ENCODE peak calls at places on chromosome 7, in six cellular contexts. One of them, this sample, is unnamed.

GRCh38 chr7:75884401-75884800 is 5.6 kb downstream of the RHBDD2 start:
- DNase-seq in CD4-positive, alpha-beta T cell: no peak
- DNase-seq in cardiac muscle cell: no peak
- DNase-seq in adrenal gland: no peak
- DNase-seq in heart left ventricle: no peak
- DNase-seq in stomach: no peak
- DNase-seq in this sample: no peak

GRCh38 chr7:123845823-123846216 is 851 bp downstream of the HYAL4 start:
- DNase-seq in cardiac muscle cell: no peak
- DNase-seq in CD4-positive, alpha-beta T cell: no peak
- DNase-seq in heart left ventricle: no peak
- DNase-seq in stomach: no peak
- DNase-seq in adrenal gland: no peak
- DNase-seq in this sample: no peak

GRCh38 chr7:155863721-155864151 is 51.5 kb upstream of the SHH start:
- DNase-seq in CD4-positive, alpha-beta T cell: no peak
- DNase-seq in adrenal gland: no peak
- DNase-seq in stomach: peak
- DNase-seq in cardiac muscle cell: no peak
- DNase-seq in heart left ventricle: peak
- DNase-seq in this sample: no peak

GRCh38 chr7:15399446-15399845 is 162.4 kb downstream of the AGMO start:
- DNase-seq in stomach: no peak
- DNase-seq in heart left ventricle: no peak
- DNase-seq in cardiac muscle cell: no peak
- DNase-seq in adrenal gland: no peak
- DNase-seq in CD4-positive, alpha-beta T cell: no peak
- DNase-seq in this sample: no peak

GRCh38 chr7:5574770-5575269 is 151.2 kb upstream of the TNRC18 start:
- DNase-seq in CD4-positive, alpha-beta T cell: no peak
- DNase-seq in adrenal gland: peak
- DNase-seq in heart left ventricle: peak
- DNase-seq in cardiac muscle cell: peak
- DNase-seq in stomach: no peak
- DNase-seq in this sample: no peak

GRCh38 chr7:34840176-34840785 is 182.3 kb downstream of the NPSR1 start:
- DNase-seq in cardiac muscle cell: no peak
- DNase-seq in CD4-positive, alpha-beta T cell: no peak
- DNase-seq in stomach: no peak
- DNase-seq in heart left ventricle: no peak
- DNase-seq in adrenal gland: no peak
- DNase-seq in this sample: no peak

GRCh38 chr7:106609416-106609815 is 51.5 kb downstream of the CCDC71L start:
- DNase-seq in stomach: no peak
- DNase-seq in adrenal gland: no peak
- DNase-seq in heart left ventricle: no peak
- DNase-seq in CD4-positive, alpha-beta T cell: no peak
- DNase-seq in cardiac muscle cell: no peak
- DNase-seq in this sample: no peak

GRCh38 chr7:154353385-154353784 is 301.2 kb downstream of the DPP6 start:
- DNase-seq in cardiac muscle cell: no peak
- DNase-seq in heart left ventricle: no peak
- DNase-seq in CD4-positive, alpha-beta T cell: no peak
- DNase-seq in adrenal gland: no peak
- DNase-seq in stomach: no peak
- DNase-seq in this sample: no peak

GRCh38 chr7:20954711-20955641 is 168.3 kb upstream of the SP8 start:
- DNase-seq in heart left ventricle: no peak
- DNase-seq in adrenal gland: no peak
- DNase-seq in stomach: no peak
- DNase-seq in cardiac muscle cell: no peak
- DNase-seq in CD4-positive, alpha-beta T cell: no peak
- DNase-seq in this sample: no peak

GRCh38 chr7:39614299-39614698 is 9.1 kb upstream of the RALA start:
- DNase-seq in adrenal gland: no peak
- DNase-seq in CD4-positive, alpha-beta T cell: no peak
- DNase-seq in cardiac muscle cell: no peak
- DNase-seq in heart left ventricle: no peak
- DNase-seq in stomach: no peak
- DNase-seq in this sample: no peak

GRCh38 chr7:141231018-141231792 is 157.3 kb downstream of the TMEM178B start:
- DNase-seq in cardiac muscle cell: peak
- DNase-seq in heart left ventricle: peak
- DNase-seq in adrenal gland: peak
- DNase-seq in CD4-positive, alpha-beta T cell: no peak
- DNase-seq in stomach: no peak
- DNase-seq in this sample: no peak

GRCh38 chr7:28957064-28957821 is 887 bp downstream of the TRIL start:
- DNase-seq in cardiac muscle cell: peak
- DNase-seq in stomach: no peak
- DNase-seq in CD4-positive, alpha-beta T cell: no peak
- DNase-seq in adrenal gland: no peak
- DNase-seq in heart left ventricle: peak
- DNase-seq in this sample: peak

GRCh38 chr7:140653319-140654108 is 12.9 kb upstream of the DENND2A start:
- DNase-seq in heart left ventricle: peak
- DNase-seq in stomach: peak
- DNase-seq in cardiac muscle cell: peak
- DNase-seq in adrenal gland: peak
- DNase-seq in CD4-positive, alpha-beta T cell: peak
- DNase-seq in this sample: peak

GRCh38 chr7:29965030-29965429 is 24.6 kb downstream of the SCRN1 start:
- DNase-seq in CD4-positive, alpha-beta T cell: no peak
- DNase-seq in adrenal gland: no peak
- DNase-seq in heart left ventricle: no peak
- DNase-seq in cardiac muscle cell: no peak
- DNase-seq in stomach: no peak
- DNase-seq in this sample: no peak

GRCh38 chr7:38950309-38950708 is 27.4 kb upstream of the POU6F2 start:
- DNase-seq in cardiac muscle cell: no peak
- DNase-seq in heart left ventricle: no peak
- DNase-seq in adrenal gland: no peak
- DNase-seq in CD4-positive, alpha-beta T cell: no peak
- DNase-seq in stomach: no peak
- DNase-seq in this sample: no peak

GRCh38 chr7:46811529-46811928 is 770.4 kb downstream of the TNS3 start:
- DNase-seq in adrenal gland: peak
- DNase-seq in CD4-positive, alpha-beta T cell: no peak
- DNase-seq in cardiac muscle cell: no peak
- DNase-seq in stomach: no peak
- DNase-seq in heart left ventricle: peak
- DNase-seq in this sample: no peak

GRCh38 chr7:96720843-96721242 is 11.2 kb upstream of the SEM1 start:
- DNase-seq in adrenal gland: no peak
- DNase-seq in CD4-positive, alpha-beta T cell: no peak
- DNase-seq in stomach: no peak
- DNase-seq in cardiac muscle cell: no peak
- DNase-seq in heart left ventricle: no peak
- DNase-seq in this sample: no peak

GRCh38 chr7:155818820-155819168 is 6.5 kb upstream of the SHH start:
- DNase-seq in adrenal gland: no peak
- DNase-seq in heart left ventricle: no peak
- DNase-seq in cardiac muscle cell: no peak
- DNase-seq in CD4-positive, alpha-beta T cell: no peak
- DNase-seq in stomach: no peak
- DNase-seq in this sample: no peak

GRCh38 chr7:127158659-127159058 is 94.1 kb downstream of the GRM8 start:
- DNase-seq in stomach: no peak
- DNase-seq in heart left ventricle: no peak
- DNase-seq in adrenal gland: no peak
- DNase-seq in CD4-positive, alpha-beta T cell: no peak
- DNase-seq in cardiac muscle cell: peak
- DNase-seq in this sample: no peak

GRCh38 chr7:78448915-78449314 is 650.3 kb downstream of the PHTF2 start:
- DNase-seq in adrenal gland: no peak
- DNase-seq in stomach: no peak
- DNase-seq in cardiac muscle cell: peak
- DNase-seq in CD4-positive, alpha-beta T cell: no peak
- DNase-seq in heart left ventricle: no peak
- DNase-seq in this sample: no peak

DNA sequence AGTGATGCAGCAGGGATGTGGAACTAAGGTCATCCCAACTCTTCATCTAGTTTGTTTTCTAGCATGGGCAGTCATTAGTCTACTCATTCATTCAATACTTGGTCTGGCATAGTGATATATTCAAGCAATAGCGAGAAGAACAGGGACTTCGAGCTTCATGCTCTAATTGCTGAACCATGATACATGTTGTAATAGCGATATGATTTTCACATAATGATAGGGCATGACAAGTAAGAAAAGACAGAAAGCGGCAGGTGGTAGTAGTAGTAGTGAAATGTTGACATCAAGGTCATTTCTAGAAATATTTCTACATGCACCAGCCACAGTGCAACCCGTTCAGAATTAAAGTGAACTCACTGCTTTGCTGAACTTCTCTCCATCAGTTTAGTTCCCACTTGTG is 652.2 kb downstream of the PHTF2 start:
- DNase-seq in CD4-positive, alpha-beta T cell: no peak
- DNase-seq in stomach: no peak
- DNase-seq in cardiac muscle cell: no peak
- DNase-seq in heart left ventricle: no peak
- DNase-seq in adrenal gland: no peak
- DNase-seq in this sample: no peak
- H3K27ac ChIP-seq in CD4-positive, alpha-beta T cell: no peak
- H3K27ac ChIP-seq in stomach: no peak
- H3K27ac ChIP-seq in cardiac muscle cell: no peak
- H3K27ac ChIP-seq in heart left ventricle: no peak
- H3K27ac ChIP-seq in adrenal gland: no peak
- H3K27ac ChIP-seq in this sample: no peak

GRCh38 chr7:105003875-105004510 is 10.0 kb upstream of the KMT2E start:
- DNase-seq in CD4-positive, alpha-beta T cell: no peak
- DNase-seq in heart left ventricle: no peak
- DNase-seq in stomach: no peak
- DNase-seq in cardiac muscle cell: no peak
- DNase-seq in adrenal gland: no peak
- DNase-seq in this sample: no peak

GRCh38 chr7:105000927-105001336 is 13.1 kb upstream of the KMT2E start:
- DNase-seq in adrenal gland: no peak
- DNase-seq in stomach: no peak
- DNase-seq in heart left ventricle: no peak
- DNase-seq in CD4-positive, alpha-beta T cell: no peak
- DNase-seq in cardiac muscle cell: no peak
- DNase-seq in this sample: no peak

GRCh38 chr7:105000190-105000589 is 13.8 kb upstream of the KMT2E start:
- DNase-seq in heart left ventricle: no peak
- DNase-seq in adrenal gland: no peak
- DNase-seq in CD4-positive, alpha-beta T cell: no peak
- DNase-seq in cardiac muscle cell: no peak
- DNase-seq in stomach: no peak
- DNase-seq in this sample: no peak

GRCh38 chr7:105001652-105002184 is 12.3 kb upstream of the KMT2E start:
- DNase-seq in adrenal gland: no peak
- DNase-seq in heart left ventricle: no peak
- DNase-seq in CD4-positive, alpha-beta T cell: no peak
- DNase-seq in stomach: no peak
- DNase-seq in cardiac muscle cell: no peak
- DNase-seq in this sample: no peak

DNA sequence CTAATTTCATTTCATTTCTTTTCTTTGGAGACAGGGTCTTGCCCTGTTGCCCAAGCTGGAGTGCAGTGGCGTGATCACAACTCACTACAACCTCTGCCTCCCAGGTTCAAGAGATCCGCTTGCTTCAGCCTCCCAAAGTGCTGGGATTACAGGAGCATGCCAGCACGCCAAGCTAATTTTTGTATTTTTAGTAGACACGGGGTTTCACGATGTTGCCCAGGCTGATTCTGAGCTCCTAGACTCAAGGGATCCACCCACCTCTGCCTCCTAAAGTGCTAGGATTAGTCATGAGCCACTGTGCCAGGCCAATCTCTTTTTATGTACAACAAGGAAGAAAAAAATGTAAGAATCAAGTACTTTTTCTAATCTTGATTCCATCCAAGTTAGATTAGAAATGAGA is 10.7 kb upstream of the KMT2E start:
- DNase-seq in adrenal gland: peak
- DNase-seq in stomach: no peak
- DNase-seq in heart left ventricle: peak
- DNase-seq in CD4-positive, alpha-beta T cell: no peak
- DNase-seq in cardiac muscle cell: no peak
- DNase-seq in this sample: peak
- H3K27ac ChIP-seq in adrenal gland: peak
- H3K27ac ChIP-seq in stomach: peak
- H3K27ac ChIP-seq in heart left ventricle: peak
- H3K27ac ChIP-seq in CD4-positive, alpha-beta T cell: peak
- H3K27ac ChIP-seq in cardiac muscle cell: peak
- H3K27ac ChIP-seq in this sample: peak

GRCh38 chr7:135716677-135717238 is 11.2 kb downstream of the SLC13A4 start:
- DNase-seq in heart left ventricle: no peak
- DNase-seq in CD4-positive, alpha-beta T cell: no peak
- DNase-seq in stomach: no peak
- DNase-seq in adrenal gland: no peak
- DNase-seq in cardiac muscle cell: no peak
- DNase-seq in this sample: no peak
- H3K27ac ChIP-seq in heart left ventricle: no peak
- H3K27ac ChIP-seq in CD4-positive, alpha-beta T cell: no peak
- H3K27ac ChIP-seq in stomach: no peak
- H3K27ac ChIP-seq in adrenal gland: no peak
- H3K27ac ChIP-seq in cardiac muscle cell: no peak
- H3K27ac ChIP-seq in this sample: no peak

GRCh38 chr7:101858437-101859385 is 41.3 kb downstream of the CUX1 start:
- DNase-seq in CD4-positive, alpha-beta T cell: no peak
- DNase-seq in cardiac muscle cell: no peak
- DNase-seq in adrenal gland: peak
- DNase-seq in heart left ventricle: no peak
- DNase-seq in stomach: no peak
- DNase-seq in this sample: no peak

GRCh38 chr7:101859411-101860106 is 42.1 kb downstream of the CUX1 start:
- DNase-seq in cardiac muscle cell: no peak
- DNase-seq in CD4-positive, alpha-beta T cell: no peak
- DNase-seq in stomach: no peak
- DNase-seq in adrenal gland: no peak
- DNase-seq in heart left ventricle: no peak
- DNase-seq in this sample: no peak

GRCh38 chr7:101854084-101854865 is 36.8 kb downstream of the CUX1 start:
- DNase-seq in stomach: no peak
- DNase-seq in adrenal gland: no peak
- DNase-seq in CD4-positive, alpha-beta T cell: no peak
- DNase-seq in heart left ventricle: no peak
- DNase-seq in cardiac muscle cell: no peak
- DNase-seq in this sample: no peak

GRCh38 chr7:101856488-101857357 is 39.3 kb downstream of the CUX1 start:
- DNase-seq in heart left ventricle: peak
- DNase-seq in adrenal gland: peak
- DNase-seq in CD4-positive, alpha-beta T cell: peak
- DNase-seq in stomach: peak
- DNase-seq in cardiac muscle cell: no peak
- DNase-seq in this sample: peak

GRCh38 chr7:101857358-101857794 is 40.0 kb downstream of the CUX1 start:
- DNase-seq in heart left ventricle: no peak
- DNase-seq in adrenal gland: no peak
- DNase-seq in CD4-positive, alpha-beta T cell: no peak
- DNase-seq in cardiac muscle cell: no peak
- DNase-seq in stomach: no peak
- DNase-seq in this sample: no peak
- H3K27ac ChIP-seq in heart left ventricle: peak
- H3K27ac ChIP-seq in adrenal gland: no peak
- H3K27ac ChIP-seq in CD4-positive, alpha-beta T cell: peak
- H3K27ac ChIP-seq in cardiac muscle cell: no peak
- H3K27ac ChIP-seq in stomach: peak
- H3K27ac ChIP-seq in this sample: peak

GRCh38 chr7:33048704-33049103 is 13.9 kb downstream of the NT5C3A start:
- DNase-seq in CD4-positive, alpha-beta T cell: no peak
- DNase-seq in cardiac muscle cell: no peak
- DNase-seq in heart left ventricle: no peak
- DNase-seq in adrenal gland: no peak
- DNase-seq in stomach: no peak
- DNase-seq in this sample: no peak
- H3K27ac ChIP-seq in CD4-positive, alpha-beta T cell: no peak
- H3K27ac ChIP-seq in cardiac muscle cell: no peak
- H3K27ac ChIP-seq in heart left ventricle: no peak
- H3K27ac ChIP-seq in adrenal gland: no peak
- H3K27ac ChIP-seq in stomach: no peak
- H3K27ac ChIP-seq in this sample: no peak